ENCODE peak calls at places on chromosome 9, in four cellular contexts. H, Q, F and D are unnamed samples. For H3K36me3, the result is how much of the 10 kb centered on the place peaks cover.

GRCh38 chr9:110821064-110821463 is 152.5 kb downstream of the MUSK start:
- DNase-seq in H (no peak), Q (no peak), F (no peak), D (no peak)

GRCh38 chr9:69283003-69283402 is 42.0 kb upstream of the ENTREP1 start:
- DNase-seq in H (no peak), Q (no peak), F (peak), D (no peak)

GRCh38 chr9:116073826-116074225 is 79.8 kb upstream of the PAPPA start:
- DNase-seq in H (no peak), Q (no peak), F (no peak), D (no peak)

GRCh38 chr9:125183054-125183453 is 6.5 kb downstream of the PPP6C start:
- DNase-seq in H (no peak), Q (no peak), F (no peak), D (no peak)

GRCh38 chr9:89821081-89821480 is 216.3 kb downstream of the GADD45G start:
- DNase-seq in H (no peak), Q (no peak), F (no peak), D (no peak)

GRCh38 chr9:1490341-1491115 is 440.4 kb downstream of the DMRT2 start:
- DNase-seq in H (no peak), Q (no peak), F (no peak), D (no peak)

GRCh38 chr9:28212979-28213378 is 639.7 kb upstream of the C9orf72 start:
- DNase-seq in H (no peak), Q (no peak), F (no peak), D (no peak)

GRCh38 chr9:110604101-110604710 is 24.7 kb upstream of the SVEP1 start:
- DNase-seq in H (no peak), Q (no peak), F (no peak), D (no peak)

GRCh38 chr9:38281196-38281595 is 111.3 kb upstream of the ALDH1B1 start:
- DNase-seq in H (no peak), Q (no peak), F (no peak), D (no peak)

GRCh38 chr9:12680341-12680740 is 12.8 kb upstream of the TYRP1 start:
- DNase-seq in H (no peak), Q (no peak), F (peak), D (no peak)

GRCh38 chr9:81607593-81608288 is 81.6 kb downstream of the TLE1 start:
- DNase-seq in H (no peak), Q (no peak), F (no peak), D (no peak)

GRCh38 chr9:19682416-19682815 is 106.4 kb downstream of the SLC24A2 start:
- DNase-seq in H (no peak), Q (no peak), F (no peak), D (no peak)

GRCh38 chr9:83432104-83432627 is 106.0 kb downstream of the FRMD3 start:
- DNase-seq in H (no peak), Q (peak), F (peak), D (peak)

GRCh38 chr9:137813651-137814415 is 63.7 kb upstream of the CACNA1B start:
- DNase-seq in H (no peak), Q (no peak), F (no peak), D (no peak)

GRCh38 chr9:137814436-137814835 is 63.1 kb upstream of the CACNA1B start:
- DNase-seq in H (no peak), Q (no peak), F (no peak), D (no peak)

GRCh38 chr9:137814841-137815240 is 62.7 kb upstream of the CACNA1B start:
- DNase-seq in H (no peak), Q (no peak), F (no peak), D (no peak)

GRCh38 chr9:137812356-137813023 is 65.1 kb upstream of the CACNA1B start:
- DNase-seq in H (no peak), Q (no peak), F (no peak), D (no peak)

DNA sequence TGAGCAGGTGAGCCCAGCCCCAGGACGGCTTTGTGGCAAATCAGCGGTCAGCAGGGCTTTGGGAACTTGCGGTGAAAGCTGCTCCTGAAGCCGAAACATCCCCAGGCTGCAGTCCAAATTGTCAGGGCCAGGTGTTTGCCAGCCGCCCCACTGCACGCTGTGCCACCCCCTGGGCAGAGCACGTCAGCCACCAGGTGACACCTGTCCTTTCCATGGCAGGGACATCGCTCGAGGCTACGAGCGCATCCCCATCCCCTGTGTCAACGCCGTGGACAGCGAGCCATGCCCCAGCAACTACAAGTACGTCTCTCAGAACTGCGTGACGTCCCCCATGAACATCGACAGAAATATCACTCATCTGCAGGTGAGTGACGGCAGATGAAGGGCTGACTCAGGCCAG is 64.4 kb upstream of the CACNA1B start:
- DNase-seq in H (no peak), Q (no peak), F (no peak), D (no peak)
- H3K36me3 ChIP-seq in H (half or more), Q (half or more), F (half or more), D (under half)

GRCh38 chr9:120438111-120438510 is 141.9 kb downstream of the CDK5RAP2 start:
- DNase-seq in H (no peak), Q (no peak), F (no peak), D (no peak)

GRCh38 chr9:120441446-120442279 is 138.3 kb downstream of the CDK5RAP2 start:
- DNase-seq in H (no peak), Q (no peak), F (no peak), D (no peak)

GRCh38 chr9:120439147-120439546 is 140.8 kb downstream of the CDK5RAP2 start:
- DNase-seq in H (no peak), Q (no peak), F (peak), D (no peak)

GRCh38 chr9:120442280-120442597 is 137.7 kb downstream of the CDK5RAP2 start:
- DNase-seq in H (no peak), Q (no peak), F (no peak), D (no peak)

GRCh38 chr9:120440791-120441190 is 139.2 kb downstream of the CDK5RAP2 start:
- DNase-seq in H (no peak), Q (no peak), F (no peak), D (no peak)
- H3K36me3 ChIP-seq in H (half or more), Q (half or more), F (half or more), D (under half)

GRCh38 chr9:127937383-127938297 is at the start of gene DPM2:
- DNase-seq in H (peak), Q (peak), F (peak), D (peak)

GRCh38 chr9:127937046-127937382 is 640 bp downstream of the DPM2 start:
- DNase-seq in H (no peak), Q (no peak), F (no peak), D (no peak)

GRCh38 chr9:127940598-127940997 is 2.9 kb upstream of the DPM2 start:
- DNase-seq in H (no peak), Q (no peak), F (no peak), D (no peak)

GRCh38 chr9:127936347-127936852 is 1.3 kb downstream of the DPM2 start:
- DNase-seq in H (no peak), Q (no peak), F (no peak), D (no peak)

GRCh38 chr9:127938298-127938690 is 640 bp upstream of the DPM2 start:
- DNase-seq in H (no peak), Q (no peak), F (no peak), D (no peak)
- H3K36me3 ChIP-seq in H (under half), Q (under half), F (half or more), D (under half)

GRCh38 chr9:117746263-117746662 is 42.1 kb downstream of the TLR4 start:
- DNase-seq in H (no peak), Q (no peak), F (no peak), D (no peak)
- H3K36me3 ChIP-seq in H (under half), Q (under half), F (under half), D (under half)